ENCODE peak calls at places on chromosomes 11 and 22, in nine cellular contexts. Z is EH; X is CD8-positive, alpha-beta memory T cell; E is CD4-positive, CD25-positive, alpha-beta regulatory T cell; C is NCI-H1092 treated with DMSO at 0.1 percent for 48 hours; A is Ammon's horn; I is NCI-H748 treated with DMSO at 0.1 percent for 48 hours; O is fibroblast of pulmonary artery; M is amniotic stem cell. B is an unnamed sample.

GRCh38 chr11:64522843-64523242 is 68.2 kb upstream of the SLC22A12 start:
- DNase-seq in Z (no peak), X (no peak), E (no peak), C (no peak), A (no peak), I (no peak), O (no peak), M (no peak), B (no peak)

GRCh38 chr11:133966924-133967598 is 10.3 kb upstream of the IGSF9B start:
- DNase-seq in Z (no peak), X (peak; percentile 48), E (peak; percentile 67), C (no peak), A (peak; percentile 60), I (no peak), O (no peak), M (no peak), B (peak; percentile 17)

GRCh38 chr22:43897751-43898261 is 6.0 kb upstream of the PNPLA5 start:
- DNase-seq in Z (peak; percentile 69), X (no peak), E (no peak), C (no peak), A (no peak), I (no peak), O (peak; percentile 45), M (peak; percentile 38), B (no peak)

GRCh38 chr11:101241160-101241795 is 111.7 kb upstream of the PGR start:
- DNase-seq in Z (no peak), X (no peak), E (no peak), C (no peak), A (no peak), I (no peak), O (no peak), M (no peak), B (no peak)

GRCh38 chr11:48013269-48013901 is 33.0 kb downstream of the PTPRJ start:
- DNase-seq in Z (peak; percentile 79), X (peak; percentile 52), E (peak; percentile 83), C (no peak), A (no peak), I (no peak), O (peak; percentile 47), M (no peak), B (peak; percentile 82)

GRCh38 chr11:101401245-101401644 is 182.6 kb downstream of the TRPC6 start:
- DNase-seq in Z (peak; percentile 76), X (no peak), E (no peak), C (no peak), A (no peak), I (no peak), O (peak; percentile 4), M (no peak), B (no peak)

GRCh38 chr22:32528316-32528715 is 53.7 kb downstream of the FBXO7 start:
- DNase-seq in Z (no peak), X (no peak), E (no peak), C (no peak), A (peak; percentile 83), I (no peak), O (no peak), M (no peak), B (no peak)

GRCh38 chr11:91794146-91794545 is 430.5 kb upstream of the FAT3 start:
- DNase-seq in Z (no peak), X (no peak), E (no peak), C (no peak), A (no peak), I (no peak), O (no peak), M (no peak), B (no peak)

GRCh38 chr11:111347002-111347722 is 31.9 kb downstream of the POU2AF1 start:
- DNase-seq in Z (no peak), X (no peak), E (no peak), C (no peak), A (no peak), I (no peak), O (no peak), M (no peak), B (no peak)

GRCh38 chr22:39559456-39560105 is 11.0 kb upstream of the CACNA1I start:
- DNase-seq in Z (peak; percentile 50), X (no peak), E (no peak), C (no peak), A (no peak), I (no peak), O (no peak), M (no peak), B (no peak)

GRCh38 chr11:16986434-16987204 is 27.6 kb downstream of the PLEKHA7 start:
- DNase-seq in Z (no peak), X (peak; percentile 9), E (peak; percentile 69), C (no peak), A (no peak), I (no peak), O (no peak), M (no peak), B (no peak)

GRCh38 chr11:16184588-16184987 is 171.8 kb downstream of the SOX6 start:
- DNase-seq in Z (peak; percentile 91), X (no peak), E (no peak), C (peak; percentile 54), A (peak; percentile 6), I (peak; percentile 28), O (peak; percentile 44), M (peak; percentile 37), B (no peak)

GRCh38 chr11:15654397-15654915 is 539.7 kb downstream of the INSC start:
- DNase-seq in Z (no peak), X (no peak), E (no peak), C (no peak), A (no peak), I (no peak), O (no peak), M (no peak), B (no peak)

GRCh38 chr11:111819161-111820058 is 52.0 kb downstream of the ALG9 start:
- DNase-seq in Z (peak; percentile 92), X (no peak), E (no peak), C (no peak), A (no peak), I (no peak), O (peak; percentile 41), M (peak; percentile 26), B (no peak)

GRCh38 chr11:36455658-36456111 is 54.4 kb downstream of the TRAF6 start:
- DNase-seq in Z (peak; percentile 100), X (no peak), E (no peak), C (peak; percentile 21), A (peak; percentile 56), I (no peak), O (peak; percentile 97), M (peak; percentile 87), B (no peak)

GRCh38 chr11:65378208-65378927 is 4.1 kb downstream of the SLC25A45 start:
- DNase-seq in Z (no peak), X (no peak), E (no peak), C (no peak), A (no peak), I (no peak), O (no peak), M (no peak), B (peak; percentile 74)

GRCh38 chr11:1410366-1411291 is 20.9 kb downstream of the BRSK2 start:
- DNase-seq in Z (no peak), X (no peak), E (no peak), C (peak; percentile 11), A (peak; percentile 75), I (no peak), O (no peak), M (no peak), B (no peak)

GRCh38 chr22:28051787-28052356 is 132.8 kb upstream of the PITPNB start:
- DNase-seq in Z (peak; percentile 73), X (no peak), E (peak; percentile 15), C (peak; percentile 46), A (peak; percentile 70), I (peak; percentile 36), O (peak; percentile 79), M (no peak), B (no peak)

GRCh38 chr11:32659672-32660071 is 76.0 kb downstream of the EIF3M start:
- DNase-seq in Z (no peak), X (no peak), E (no peak), C (no peak), A (no peak), I (no peak), O (no peak), M (no peak), B (no peak)

GRCh38 chr11:19573666-19574065 is 139.0 kb upstream of the NAV2 start:
- DNase-seq in Z (no peak), X (no peak), E (no peak), C (peak; percentile 62), A (no peak), I (no peak), O (no peak), M (no peak), B (no peak)

GRCh38 chr11:126231725-126232459 is 20.3 kb downstream of the FAM118B start:
- DNase-seq in Z (peak; percentile 35), X (no peak), E (no peak), C (peak; percentile 10), A (no peak), I (no peak), O (peak; percentile 92), M (no peak), B (no peak)

GRCh38 chr11:10181811-10182210 is 112.2 kb downstream of the SBF2 start:
- DNase-seq in Z (peak; percentile 64), X (no peak), E (peak; percentile 12), C (no peak), A (no peak), I (no peak), O (peak; percentile 75), M (peak; percentile 41), B (no peak)

GRCh38 chr11:29296680-29297079 is 720.1 kb downstream of the KCNA4 start:
- DNase-seq in Z (no peak), X (no peak), E (no peak), C (no peak), A (no peak), I (no peak), O (no peak), M (no peak), B (no peak)

GRCh38 chr11:72221386-72221785 is 3.2 kb upstream of the INPPL1 start:
- DNase-seq in Z (no peak), X (no peak), E (no peak), C (no peak), A (peak; percentile 40), I (no peak), O (no peak), M (no peak), B (no peak)

GRCh38 chr22:44698531-44699421 is 3.2 kb upstream of the PRR5 start:
- DNase-seq in Z (peak; percentile 100), X (no peak), E (no peak), C (no peak), A (no peak), I (no peak), O (peak; percentile 71), M (peak; percentile 72), B (no peak)

GRCh38 chr11:68471360-68472340 is 11.1 kb downstream of the PPP6R3 start:
- DNase-seq in Z (peak; percentile 48), X (peak; percentile 34), E (peak; percentile 41), C (no peak), A (no peak), I (no peak), O (peak; percentile 91), M (no peak), B (no peak)

B was measured in B cell.